ENCODE peak calls at places on chromosome 22, in five cellular contexts. C is T follicular helper cell, A is endothelial cell, K is fibroblast of mammary gland, M is nucleus accumbens. J is an unnamed sample.

GRCh38 chr22:18954333-18954732 is 18.2 kb upstream of the PRODH start:
- DNase-seq in C (peak; percentile 18), A (peak; percentile 86), K (peak; percentile 27), M (peak; percentile 33), J (peak; percentile 6)

GRCh38 chr22:50228366-50228765 is 16.5 kb downstream of the TUBGCP6 start:
- DNase-seq in C (no peak), A (no peak), K (no peak), M (no peak), J (no peak)

GRCh38 chr22:43039800-43040199 is 24.9 kb upstream of the PACSIN2 start:
- DNase-seq in C (no peak), A (no peak), K (no peak), M (no peak), J (no peak)

GRCh38 chr22:23538502-23538860 is 41.6 kb downstream of the IGLL1 start:
- DNase-seq in C (no peak), A (no peak), K (no peak), M (no peak), J (no peak)

GRCh38 chr22:45225732-45226560 is 14.7 kb downstream of the KIAA0930 start:
- DNase-seq in C (no peak), A (no peak), K (peak; percentile 65), M (peak; percentile 29), J (no peak)

GRCh38 chr22:34845391-34845790 is 220.6 kb upstream of the ISX start:
- DNase-seq in C (no peak), A (no peak), K (no peak), M (no peak), J (no peak)

GRCh38 chr22:39309881-39310714 is 9.3 kb downstream of the RPL3 start:
- DNase-seq in C (no peak), A (no peak), K (peak; percentile 71), M (no peak), J (no peak)

GRCh38 chr22:23384451-23384850 is 195.6 kb downstream of the IGLL1 start:
- DNase-seq in C (no peak), A (no peak), K (no peak), M (no peak), J (no peak)

GRCh38 chr22:32558681-32559355 is 84.2 kb downstream of the FBXO7 start:
- DNase-seq in C (no peak), A (no peak), K (peak; percentile 88), M (no peak), J (peak; percentile 43)

GRCh38 chr22:29073618-29074275 is 912 bp downstream of the KREMEN1 start:
- DNase-seq in C (no peak), A (peak; percentile 54), K (peak; percentile 34), M (no peak), J (no peak)

GRCh38 chr22:47619631-47620030 is 857.2 kb downstream of the TBC1D22A start:
- DNase-seq in C (no peak), A (no peak), K (no peak), M (no peak), J (no peak)

GRCh38 chr22:42080287-42080686 is 787 bp downstream of the SMDT1 start:
- DNase-seq in C (no peak), A (no peak), K (peak; percentile 53), M (no peak), J (no peak)

GRCh38 chr22:46592390-46592872 is 27.8 kb upstream of the GRAMD4 start:
- DNase-seq in C (no peak), A (no peak), K (peak; percentile 59), M (no peak), J (peak; percentile 53)

GRCh38 chr22:48959496-48959895 is 868.2 kb downstream of the BRD1 start:
- DNase-seq in C (no peak), A (no peak), K (no peak), M (no peak), J (no peak)

GRCh38 chr22:46417268-46417580 is 81.7 kb downstream of the TRMU start:
- DNase-seq in C (no peak), A (no peak), K (no peak), M (no peak), J (no peak)

GRCh38 chr22:35424081-35424480 is 24.1 kb downstream of the MCM5 start:
- DNase-seq in C (no peak), A (no peak), K (no peak), M (no peak), J (no peak)

GRCh38 chr22:50473088-50473487 is 1.7 kb downstream of the SBF1 start:
- DNase-seq in C (peak; percentile 44), A (no peak), K (no peak), M (no peak), J (no peak)

GRCh38 chr22:46674906-46675305 is 54.7 kb downstream of the GRAMD4 start:
- DNase-seq in C (no peak), A (no peak), K (no peak), M (no peak), J (no peak)

GRCh38 chr22:46002757-46003270 is 25.9 kb upstream of the WNT7B start:
- DNase-seq in C (no peak), A (no peak), K (peak; percentile 62), M (no peak), J (no peak)

GRCh38 chr22:38257650-38258246 is 15.1 kb downstream of the TMEM184B start:
- DNase-seq in C (no peak), A (no peak), K (no peak), M (no peak), J (no peak)

GRCh38 chr22:27542602-27543001 is 259.0 kb downstream of the MN1 start:
- DNase-seq in C (no peak), A (no peak), K (no peak), M (no peak), J (no peak)

GRCh38 chr22:33873666-33874065 is 46.6 kb downstream of the LARGE1 start:
- DNase-seq in C (no peak), A (no peak), K (no peak), M (no peak), J (no peak)

GRCh38 chr22:26323013-26323412 is 106.0 kb upstream of the ASPHD2 start:
- DNase-seq in C (no peak), A (no peak), K (no peak), M (no peak), J (no peak)

GRCh38 chr22:41976961-41977566 is 7.8 kb downstream of the SEPTIN3 start:
- DNase-seq in C (no peak), A (no peak), K (no peak), M (no peak), J (no peak)

GRCh38 chr22:34814260-34814659 is 251.7 kb upstream of the ISX start:
- DNase-seq in C (no peak), A (no peak), K (no peak), M (no peak), J (no peak)

GRCh38 chr22:19463491-19464469 is 15.2 kb downstream of the UFD1 start:
- DNase-seq in C (no peak), A (no peak), K (peak; percentile 28), M (no peak), J (no peak)

GRCh38 chr22:50473855-50474671 is 772 bp downstream of the SBF1 start:
- DNase-seq in C (no peak), A (peak; percentile 48), K (peak; percentile 61), M (no peak), J (peak; percentile 23)

GRCh38 chr22:19612866-19613572 is 88.8 kb upstream of the CLDN5 start:
- DNase-seq in C (no peak), A (no peak), K (no peak), M (no peak), J (no peak)

GRCh38 chr22:42857845-42858481 is 890 bp upstream of the ARFGAP3 start:
- DNase-seq in C (no peak), A (no peak), K (no peak), M (no peak), J (no peak)

GRCh38 chr22:25282671-25283561 is 63.5 kb downstream of the CRYBB2 start:
- DNase-seq in C (no peak), A (peak; percentile 48), K (no peak), M (no peak), J (no peak)

GRCh38 chr22:28418063-28418462 is 261.6 kb downstream of the TTC28 start:
- DNase-seq in C (no peak), A (no peak), K (no peak), M (no peak), J (no peak)

GRCh38 chr22:25729595-25729994 is 12.4 kb upstream of the MYO18B start:
- DNase-seq in C (no peak), A (no peak), K (no peak), M (no peak), J (no peak)

GRCh38 chr22:44630826-44631225 is 71.2 kb upstream of the PRR5 start:
- DNase-seq in C (no peak), A (no peak), K (no peak), M (no peak), J (no peak)

GRCh38 chr22:39898997-39899396 is 1.9 kb upstream of the GRAP2 start:
- DNase-seq in C (no peak), A (no peak), K (no peak), M (no peak), J (no peak)

GRCh38 chr22:25747245-25747944 is 5.4 kb downstream of the MYO18B start:
- DNase-seq in C (no peak), A (no peak), K (peak; percentile 99), M (no peak), J (peak; percentile 85)

GRCh38 chr22:46373838-46374662 is 38.5 kb downstream of the TRMU start:
- DNase-seq in C (no peak), A (no peak), K (no peak), M (no peak), J (no peak)

GRCh38 chr22:49583886-49584505 is 243.7 kb downstream of the BRD1 start:
- DNase-seq in C (no peak), A (no peak), K (no peak), M (no peak), J (no peak)

GRCh38 chr22:44437493-44438015 is 60.5 kb downstream of the RTL6 start:
- DNase-seq in C (no peak), A (no peak), K (peak; percentile 57), M (no peak), J (no peak)

GRCh38 chr22:20002661-20003060 is 14.0 kb downstream of the ARVCF start:
- DNase-seq in C (no peak), A (no peak), K (no peak), M (no peak), J (no peak)